ENCODE peak calls at places on chromosomes 11 and 22, in ten cellular contexts. One of them, this sample, is unnamed.

GRCh38 chr22:43226368-43226979 is 39.5 kb upstream of the TTLL12 start:
- DNase-seq in kidney tubule cell: no peak
- DNase-seq in psoas muscle: no peak
- DNase-seq in AG08395: peak
- DNase-seq in transverse colon: no peak
- DNase-seq in head of caudate nucleus: no peak
- DNase-seq in mammary epithelial cell: no peak
- DNase-seq in HCEC 1CT: no peak
- DNase-seq in esophagus muscularis mucosa: no peak
- DNase-seq in AG10803: peak
- DNase-seq in this sample: no peak

GRCh38 chr11:85799142-85799541 is 11.8 kb downstream of the SYTL2 start:
- DNase-seq in kidney tubule cell: no peak
- DNase-seq in psoas muscle: no peak
- DNase-seq in AG08395: no peak
- DNase-seq in transverse colon: no peak
- DNase-seq in head of caudate nucleus: no peak
- DNase-seq in mammary epithelial cell: no peak
- DNase-seq in HCEC 1CT: no peak
- DNase-seq in esophagus muscularis mucosa: no peak
- DNase-seq in AG10803: no peak
- DNase-seq in this sample: no peak

GRCh38 chr11:95092549-95093324 is 3.1 kb downstream of the ENDOD1 start:
- DNase-seq in kidney tubule cell: peak
- DNase-seq in psoas muscle: no peak
- DNase-seq in AG08395: peak
- DNase-seq in transverse colon: peak
- DNase-seq in head of caudate nucleus: no peak
- DNase-seq in mammary epithelial cell: peak
- DNase-seq in HCEC 1CT: peak
- DNase-seq in esophagus muscularis mucosa: no peak
- DNase-seq in AG10803: peak
- DNase-seq in this sample: no peak

GRCh38 chr11:103110406-103110805 is 1.2 kb downstream of the DYNC2H1 start:
- DNase-seq in kidney tubule cell: peak
- DNase-seq in psoas muscle: no peak
- DNase-seq in AG08395: peak
- DNase-seq in transverse colon: no peak
- DNase-seq in head of caudate nucleus: no peak
- DNase-seq in mammary epithelial cell: peak
- DNase-seq in HCEC 1CT: peak
- DNase-seq in esophagus muscularis mucosa: no peak
- DNase-seq in AG10803: peak
- DNase-seq in this sample: no peak

GRCh38 chr11:117523680-117524079 is 196.0 kb downstream of the CEP164 start:
- DNase-seq in kidney tubule cell: peak
- DNase-seq in psoas muscle: no peak
- DNase-seq in AG08395: peak
- DNase-seq in transverse colon: no peak
- DNase-seq in head of caudate nucleus: no peak
- DNase-seq in mammary epithelial cell: peak
- DNase-seq in HCEC 1CT: peak
- DNase-seq in esophagus muscularis mucosa: no peak
- DNase-seq in AG10803: peak
- DNase-seq in this sample: no peak

GRCh38 chr22:41305646-41306045 is 4.3 kb downstream of the ZC3H7B start:
- DNase-seq in kidney tubule cell: peak
- DNase-seq in psoas muscle: peak
- DNase-seq in AG08395: peak
- DNase-seq in transverse colon: no peak
- DNase-seq in head of caudate nucleus: no peak
- DNase-seq in mammary epithelial cell: peak
- DNase-seq in HCEC 1CT: peak
- DNase-seq in esophagus muscularis mucosa: no peak
- DNase-seq in AG10803: peak
- DNase-seq in this sample: no peak

GRCh38 chr11:118699508-118700220 is 20.2 kb upstream of the TREH start:
- DNase-seq in kidney tubule cell: no peak
- DNase-seq in psoas muscle: no peak
- DNase-seq in AG08395: no peak
- DNase-seq in transverse colon: no peak
- DNase-seq in head of caudate nucleus: no peak
- DNase-seq in mammary epithelial cell: no peak
- DNase-seq in HCEC 1CT: no peak
- DNase-seq in esophagus muscularis mucosa: no peak
- DNase-seq in AG10803: no peak
- DNase-seq in this sample: no peak

GRCh38 chr11:72971211-72971610 is 157.0 kb downstream of the ATG16L2 start:
- DNase-seq in kidney tubule cell: no peak
- DNase-seq in psoas muscle: no peak
- DNase-seq in AG08395: no peak
- DNase-seq in transverse colon: no peak
- DNase-seq in head of caudate nucleus: no peak
- DNase-seq in mammary epithelial cell: no peak
- DNase-seq in HCEC 1CT: no peak
- DNase-seq in esophagus muscularis mucosa: no peak
- DNase-seq in AG10803: no peak
- DNase-seq in this sample: no peak

GRCh38 chr11:112221263-112221835 is 4.9 kb upstream of the PTS start:
- DNase-seq in kidney tubule cell: no peak
- DNase-seq in psoas muscle: no peak
- DNase-seq in AG08395: no peak
- DNase-seq in transverse colon: no peak
- DNase-seq in head of caudate nucleus: no peak
- DNase-seq in mammary epithelial cell: no peak
- DNase-seq in HCEC 1CT: no peak
- DNase-seq in esophagus muscularis mucosa: no peak
- DNase-seq in AG10803: no peak
- DNase-seq in this sample: no peak

GRCh38 chr22:37880668-37881440 is 25.2 kb upstream of the MICALL1 start:
- DNase-seq in kidney tubule cell: no peak
- DNase-seq in psoas muscle: no peak
- DNase-seq in AG08395: peak
- DNase-seq in transverse colon: no peak
- DNase-seq in head of caudate nucleus: peak
- DNase-seq in mammary epithelial cell: peak
- DNase-seq in HCEC 1CT: peak
- DNase-seq in esophagus muscularis mucosa: no peak
- DNase-seq in AG10803: peak
- DNase-seq in this sample: no peak

GRCh38 chr11:46527586-46527985 is 66.2 kb downstream of the AMBRA1 start:
- DNase-seq in kidney tubule cell: no peak
- DNase-seq in psoas muscle: no peak
- DNase-seq in AG08395: no peak
- DNase-seq in transverse colon: no peak
- DNase-seq in head of caudate nucleus: no peak
- DNase-seq in mammary epithelial cell: peak
- DNase-seq in HCEC 1CT: no peak
- DNase-seq in esophagus muscularis mucosa: no peak
- DNase-seq in AG10803: no peak
- DNase-seq in this sample: no peak

GRCh38 chr22:50170453-50171318 is at the start of gene PANX2:
- DNase-seq in kidney tubule cell: no peak
- DNase-seq in psoas muscle: peak
- DNase-seq in AG08395: no peak
- DNase-seq in transverse colon: no peak
- DNase-seq in head of caudate nucleus: no peak
- DNase-seq in mammary epithelial cell: no peak
- DNase-seq in HCEC 1CT: no peak
- DNase-seq in esophagus muscularis mucosa: no peak
- DNase-seq in AG10803: no peak
- DNase-seq in this sample: peak

GRCh38 chr11:74731301-74732094 is at the start of gene CHRDL2:
- DNase-seq in kidney tubule cell: no peak
- DNase-seq in psoas muscle: peak
- DNase-seq in AG08395: peak
- DNase-seq in transverse colon: no peak
- DNase-seq in head of caudate nucleus: no peak
- DNase-seq in mammary epithelial cell: no peak
- DNase-seq in HCEC 1CT: no peak
- DNase-seq in esophagus muscularis mucosa: no peak
- DNase-seq in AG10803: peak
- DNase-seq in this sample: no peak

GRCh38 chr11:64489831-64490441 is 101.1 kb upstream of the SLC22A12 start:
- DNase-seq in kidney tubule cell: peak
- DNase-seq in psoas muscle: peak
- DNase-seq in AG08395: peak
- DNase-seq in transverse colon: peak
- DNase-seq in head of caudate nucleus: peak
- DNase-seq in mammary epithelial cell: peak
- DNase-seq in HCEC 1CT: peak
- DNase-seq in esophagus muscularis mucosa: no peak
- DNase-seq in AG10803: peak
- DNase-seq in this sample: peak

This sample was measured in pancreas.